ENCODE peak calls at places on chromosomes 2 and 18, in eight cellular contexts. One of them, this sample, is unnamed.

GRCh38 chr2:152500336-152500735 is 165.4 kb downstream of the FMNL2 start:
- DNase-seq in astrocyte of the spinal cord: no peak
- DNase-seq in NCI-H1092 treated with DMSO at 0.1 percent for 48 hours: no peak
- DNase-seq in effector memory CD4-positive, alpha-beta T cell: no peak
- DNase-seq in occipital lobe: no peak
- DNase-seq in amygdala: no peak
- DNase-seq in CD8-positive, alpha-beta memory T cell: no peak
- DNase-seq in GM06990: no peak
- DNase-seq in this sample: no peak

GRCh38 chr2:239258248-239258647 is 142.6 kb downstream of the HDAC4 start:
- DNase-seq in amygdala: no peak
- DNase-seq in NCI-H1092 treated with DMSO at 0.1 percent for 48 hours: no peak
- DNase-seq in effector memory CD4-positive, alpha-beta T cell: no peak
- DNase-seq in astrocyte of the spinal cord: no peak
- DNase-seq in GM06990: no peak
- DNase-seq in CD8-positive, alpha-beta memory T cell: no peak
- DNase-seq in occipital lobe: no peak
- DNase-seq in this sample: no peak

GRCh38 chr2:196170681-196171247 is 614 bp downstream of the STK17B start:
- DNase-seq in CD8-positive, alpha-beta memory T cell: peak
- DNase-seq in effector memory CD4-positive, alpha-beta T cell: no peak
- DNase-seq in NCI-H1092 treated with DMSO at 0.1 percent for 48 hours: no peak
- DNase-seq in astrocyte of the spinal cord: no peak
- DNase-seq in GM06990: peak
- DNase-seq in amygdala: no peak
- DNase-seq in occipital lobe: peak
- DNase-seq in this sample: peak

GRCh38 chr2:168663993-168664392 is 138.4 kb upstream of the NOSTRIN start:
- DNase-seq in amygdala: no peak
- DNase-seq in effector memory CD4-positive, alpha-beta T cell: no peak
- DNase-seq in GM06990: no peak
- DNase-seq in astrocyte of the spinal cord: peak
- DNase-seq in CD8-positive, alpha-beta memory T cell: no peak
- DNase-seq in occipital lobe: no peak
- DNase-seq in NCI-H1092 treated with DMSO at 0.1 percent for 48 hours: peak
- DNase-seq in this sample: no peak

GRCh38 chr2:156649596-156649995 is 213.4 kb downstream of the GPD2 start:
- DNase-seq in amygdala: no peak
- DNase-seq in GM06990: no peak
- DNase-seq in NCI-H1092 treated with DMSO at 0.1 percent for 48 hours: no peak
- DNase-seq in astrocyte of the spinal cord: peak
- DNase-seq in effector memory CD4-positive, alpha-beta T cell: no peak
- DNase-seq in occipital lobe: no peak
- DNase-seq in CD8-positive, alpha-beta memory T cell: no peak
- DNase-seq in this sample: no peak

GRCh38 chr2:164903214-164903613 is 52.1 kb downstream of the SLC38A11 start:
- DNase-seq in NCI-H1092 treated with DMSO at 0.1 percent for 48 hours: peak
- DNase-seq in amygdala: no peak
- DNase-seq in GM06990: no peak
- DNase-seq in CD8-positive, alpha-beta memory T cell: no peak
- DNase-seq in occipital lobe: no peak
- DNase-seq in astrocyte of the spinal cord: peak
- DNase-seq in effector memory CD4-positive, alpha-beta T cell: no peak
- DNase-seq in this sample: peak

GRCh38 chr2:207711750-207712487 is 479 bp downstream of the CCNYL1 start:
- DNase-seq in GM06990: peak
- DNase-seq in occipital lobe: no peak
- DNase-seq in NCI-H1092 treated with DMSO at 0.1 percent for 48 hours: no peak
- DNase-seq in astrocyte of the spinal cord: peak
- DNase-seq in CD8-positive, alpha-beta memory T cell: peak
- DNase-seq in amygdala: no peak
- DNase-seq in effector memory CD4-positive, alpha-beta T cell: peak
- DNase-seq in this sample: peak

GRCh38 chr2:229348135-229348534 is 77.0 kb upstream of the PID1 start:
- DNase-seq in NCI-H1092 treated with DMSO at 0.1 percent for 48 hours: no peak
- DNase-seq in occipital lobe: no peak
- DNase-seq in CD8-positive, alpha-beta memory T cell: no peak
- DNase-seq in effector memory CD4-positive, alpha-beta T cell: no peak
- DNase-seq in GM06990: no peak
- DNase-seq in astrocyte of the spinal cord: no peak
- DNase-seq in amygdala: no peak
- DNase-seq in this sample: no peak

GRCh38 chr2:160816916-160817315 is 323.3 kb upstream of the RBMS1 start:
- DNase-seq in effector memory CD4-positive, alpha-beta T cell: no peak
- DNase-seq in occipital lobe: no peak
- DNase-seq in NCI-H1092 treated with DMSO at 0.1 percent for 48 hours: peak
- DNase-seq in GM06990: no peak
- DNase-seq in amygdala: no peak
- DNase-seq in CD8-positive, alpha-beta memory T cell: no peak
- DNase-seq in astrocyte of the spinal cord: no peak
- DNase-seq in this sample: no peak

GRCh38 chr2:170143045-170143717 is 34.8 kb upstream of the MYO3B start:
- DNase-seq in amygdala: no peak
- DNase-seq in NCI-H1092 treated with DMSO at 0.1 percent for 48 hours: no peak
- DNase-seq in CD8-positive, alpha-beta memory T cell: no peak
- DNase-seq in effector memory CD4-positive, alpha-beta T cell: no peak
- DNase-seq in astrocyte of the spinal cord: no peak
- DNase-seq in GM06990: no peak
- DNase-seq in occipital lobe: no peak
- DNase-seq in this sample: no peak

GRCh38 chr18:34121157-34121807 is 103.4 kb downstream of the NOL4 start:
- DNase-seq in amygdala: no peak
- DNase-seq in CD8-positive, alpha-beta memory T cell: no peak
- DNase-seq in NCI-H1092 treated with DMSO at 0.1 percent for 48 hours: peak
- DNase-seq in occipital lobe: no peak
- DNase-seq in GM06990: no peak
- DNase-seq in effector memory CD4-positive, alpha-beta T cell: no peak
- DNase-seq in astrocyte of the spinal cord: peak
- DNase-seq in this sample: peak

GRCh38 chr2:207122914-207123744 is 42.6 kb downstream of the KLF7 start:
- DNase-seq in GM06990: no peak
- DNase-seq in amygdala: no peak
- DNase-seq in NCI-H1092 treated with DMSO at 0.1 percent for 48 hours: no peak
- DNase-seq in CD8-positive, alpha-beta memory T cell: no peak
- DNase-seq in astrocyte of the spinal cord: no peak
- DNase-seq in occipital lobe: no peak
- DNase-seq in effector memory CD4-positive, alpha-beta T cell: no peak
- DNase-seq in this sample: no peak

GRCh38 chr2:39401319-39401718 is 35.8 kb downstream of the MAP4K3 start:
- DNase-seq in astrocyte of the spinal cord: no peak
- DNase-seq in GM06990: no peak
- DNase-seq in occipital lobe: no peak
- DNase-seq in effector memory CD4-positive, alpha-beta T cell: no peak
- DNase-seq in CD8-positive, alpha-beta memory T cell: no peak
- DNase-seq in NCI-H1092 treated with DMSO at 0.1 percent for 48 hours: no peak
- DNase-seq in amygdala: no peak
- DNase-seq in this sample: no peak

GRCh38 chr2:83342860-83343329 is 1116.2 kb downstream of the SUCLG1 start:
- DNase-seq in amygdala: no peak
- DNase-seq in astrocyte of the spinal cord: no peak
- DNase-seq in effector memory CD4-positive, alpha-beta T cell: no peak
- DNase-seq in GM06990: no peak
- DNase-seq in NCI-H1092 treated with DMSO at 0.1 percent for 48 hours: peak
- DNase-seq in occipital lobe: no peak
- DNase-seq in CD8-positive, alpha-beta memory T cell: peak
- DNase-seq in this sample: no peak

GRCh38 chr2:10792660-10793400 is 19.8 kb downstream of the PDIA6 start:
- DNase-seq in NCI-H1092 treated with DMSO at 0.1 percent for 48 hours: no peak
- DNase-seq in CD8-positive, alpha-beta memory T cell: no peak
- DNase-seq in occipital lobe: no peak
- DNase-seq in GM06990: no peak
- DNase-seq in astrocyte of the spinal cord: no peak
- DNase-seq in amygdala: no peak
- DNase-seq in effector memory CD4-positive, alpha-beta T cell: no peak
- DNase-seq in this sample: no peak